ENCODE peak calls at places on chromosomes 16 and 17, in seven cellular contexts. E is hepatocyte, T is GM10248, F is IMR-90, A is cardiac fibroblast, K is WTC11, P is thoracic aorta. I is an unnamed sample.

GRCh38 chr16:76943936-76944335 is 247.1 kb upstream of the MON1B start:
- DNase-seq in E (no peak), T (no peak), F (no peak), A (peak; percentile 27), K (no peak), P (no peak), I (no peak)

GRCh38 chr16:31131841-31132271 is 3.7 kb downstream of the PRSS8 start:
- DNase-seq in E (peak; percentile 72), T (no peak), F (no peak), A (no peak), K (no peak), P (no peak), I (no peak)

GRCh38 chr17:802901-803881 is 21.0 kb downstream of the MRM3 start:
- DNase-seq in E (no peak), T (no peak), F (no peak), A (no peak), K (no peak), P (no peak), I (no peak)

GRCh38 chr16:1708768-1709180 is 2.8 kb downstream of the MAPK8IP3 start:
- DNase-seq in E (peak; percentile 25), T (no peak), F (peak; percentile 86), A (peak; percentile 70), K (no peak), P (no peak), I (no peak)

GRCh38 chr17:70855401-70856054 is 686.2 kb downstream of the KCNJ2 start:
- DNase-seq in E (no peak), T (no peak), F (peak; percentile 90), A (peak; percentile 39), K (no peak), P (no peak), I (peak; percentile 32)

GRCh38 chr16:83701494-83701893 is 106.3 kb upstream of the HSBP1 start:
- DNase-seq in E (peak; percentile 77), T (peak; percentile 18), F (peak; percentile 45), A (peak; percentile 49), K (peak; percentile 86), P (no peak), I (peak; percentile 94)

GRCh38 chr17:50205931-50206505 is 4.6 kb upstream of the COL1A1 start:
- DNase-seq in E (no peak), T (no peak), F (no peak), A (no peak), K (no peak), P (no peak), I (no peak)

GRCh38 chr16:67668495-67669157 is 2.0 kb downstream of the C16orf86 start:
- DNase-seq in E (no peak), T (no peak), F (no peak), A (no peak), K (no peak), P (no peak), I (no peak)

GRCh38 chr16:88062341-88062861 is 111.2 kb downstream of the BANP start:
- DNase-seq in E (peak; percentile 28), T (no peak), F (peak; percentile 78), A (peak; percentile 84), K (no peak), P (no peak), I (peak; percentile 37)

GRCh38 chr16:3957344-3957980 is 76.9 kb upstream of the CREBBP start:
- DNase-seq in E (no peak), T (no peak), F (no peak), A (no peak), K (no peak), P (no peak), I (no peak)

GRCh38 chr17:77736207-77736600 is 222.3 kb upstream of the TNRC6C start:
- DNase-seq in E (no peak), T (no peak), F (no peak), A (no peak), K (no peak), P (no peak), I (peak; percentile 22)

GRCh38 chr16:56247808-56248207 is 56.5 kb downstream of the GNAO1 start:
- DNase-seq in E (no peak), T (no peak), F (no peak), A (no peak), K (no peak), P (no peak), I (no peak)

GRCh38 chr16:56244612-56245011 is 53.3 kb downstream of the GNAO1 start:
- DNase-seq in E (no peak), T (no peak), F (no peak), A (no peak), K (no peak), P (no peak), I (no peak)

GRCh38 chr16:56247018-56247417 is 55.7 kb downstream of the GNAO1 start:
- DNase-seq in E (no peak), T (no peak), F (no peak), A (no peak), K (no peak), P (no peak), I (no peak)

GRCh38 chr16:56245197-56245596 is 53.9 kb downstream of the GNAO1 start:
- DNase-seq in E (no peak), T (no peak), F (peak; percentile 8), A (no peak), K (no peak), P (no peak), I (no peak)

DNA sequence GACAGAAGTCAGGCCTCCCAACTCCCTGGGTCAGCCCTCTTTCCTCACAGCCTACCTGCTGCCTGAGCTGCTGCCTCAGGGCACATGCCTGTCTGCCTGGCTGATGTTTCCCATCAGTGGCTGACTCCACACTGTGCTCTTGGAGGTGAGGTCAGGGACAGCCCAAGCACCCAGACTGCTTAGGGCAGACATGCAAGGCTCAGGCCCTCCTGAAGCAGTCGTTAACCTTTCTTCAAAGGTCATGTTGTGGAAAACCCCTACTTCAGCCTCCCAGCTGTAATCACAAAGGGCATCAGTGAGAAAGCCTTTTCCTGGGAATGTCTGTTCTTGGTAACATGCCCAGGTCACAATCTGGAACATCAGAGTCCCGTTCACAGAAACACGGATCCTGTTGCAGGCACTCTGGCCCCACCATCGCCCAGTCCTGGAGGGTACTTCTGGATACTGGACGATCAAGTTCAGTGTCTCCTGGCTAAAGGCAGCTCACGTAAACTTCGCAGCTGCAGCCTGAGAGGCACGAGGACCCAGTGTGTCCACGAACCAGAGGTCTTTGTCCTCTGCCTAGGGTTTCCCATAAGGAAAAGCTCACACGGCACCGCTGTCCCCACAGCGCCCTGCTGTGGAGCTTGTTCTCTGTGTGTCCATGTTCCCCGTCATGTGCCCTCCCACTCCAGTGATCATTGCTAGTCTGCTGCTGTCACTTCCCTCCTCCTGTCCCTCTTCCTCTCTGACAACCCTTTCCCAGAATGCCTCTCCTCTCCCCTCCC is 54.9 kb downstream of the GNAO1 start:
- DNase-seq in E (peak; percentile 31), T (no peak), F (peak; percentile 5), A (no peak), K (no peak), P (no peak), I (peak; percentile 38)
- TF ChIP-seq CTCF in E (no peak), T (no peak), F (no peak), A (no peak), K (no peak), P (no peak), I (no peak)

GRCh38 chr16:85544668-85545067 is 68.5 kb upstream of the GSE1 start:
- DNase-seq in E (no peak), T (no peak), F (no peak), A (no peak), K (no peak), P (no peak), I (no peak)

GRCh38 chr16:85545227-85545818 is 67.8 kb upstream of the GSE1 start:
- DNase-seq in E (no peak), T (no peak), F (no peak), A (no peak), K (no peak), P (no peak), I (no peak)

GRCh38 chr16:85548375-85548774 is 64.7 kb upstream of the GSE1 start:
- DNase-seq in E (no peak), T (no peak), F (no peak), A (no peak), K (no peak), P (no peak), I (no peak)

GRCh38 chr16:85543998-85544397 is 69.1 kb upstream of the GSE1 start:
- DNase-seq in E (no peak), T (no peak), F (no peak), A (no peak), K (no peak), P (no peak), I (no peak)

DNA sequence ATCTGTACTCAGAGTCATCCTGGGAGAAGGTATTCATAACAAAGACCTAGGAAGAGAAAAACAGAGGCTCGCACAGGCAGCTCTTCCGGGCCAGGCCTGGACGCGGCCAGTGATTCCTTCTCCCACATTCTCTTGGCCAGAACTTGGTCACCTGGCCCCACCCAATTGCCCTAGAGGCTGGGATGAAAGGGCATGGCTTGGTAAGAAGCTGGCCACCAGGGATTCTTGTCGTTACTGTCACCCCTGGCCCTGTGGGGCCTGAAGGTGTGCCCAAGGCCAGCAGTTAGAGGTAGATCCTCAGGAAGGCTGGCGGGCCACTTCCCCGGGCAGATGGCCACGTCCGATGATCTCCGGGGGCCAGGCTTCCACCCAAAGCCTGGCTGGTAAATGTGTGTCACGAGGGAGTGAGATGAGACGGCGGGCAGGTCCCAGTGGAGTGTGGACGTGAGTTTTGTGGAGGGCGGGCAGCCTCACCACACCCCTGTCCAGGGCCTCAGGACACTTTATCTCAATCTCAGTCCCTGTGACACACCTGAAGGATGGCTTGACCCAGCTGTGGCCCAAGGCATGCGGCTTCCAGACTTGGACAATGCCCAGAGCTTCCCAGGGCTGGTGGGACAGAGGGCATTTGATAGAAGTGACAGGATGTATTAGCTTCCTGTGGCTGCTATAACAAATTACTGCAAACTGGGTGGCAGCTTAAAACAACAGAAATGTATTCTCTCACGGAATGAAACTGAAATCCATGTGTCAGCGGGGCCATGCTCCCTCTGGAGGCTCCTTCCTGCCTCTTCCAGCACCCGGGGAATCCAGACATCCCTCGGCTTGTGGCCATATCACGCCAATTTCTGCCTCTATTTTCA is 66.3 kb upstream of the GSE1 start:
- DNase-seq in E (no peak), T (no peak), F (no peak), A (no peak), K (no peak), P (no peak), I (no peak)
- TF ChIP-seq CTCF in E (peak; percentile 22), T (no peak), F (no peak), A (no peak), K (no peak), P (no peak), I (no peak)

GRCh38 chr17:72592967-72593325 is 472.1 kb downstream of the SOX9 start:
- DNase-seq in E (no peak), T (no peak), F (no peak), A (no peak), K (no peak), P (no peak), I (no peak)

GRCh38 chr17:72591500-72592241 is 470.9 kb downstream of the SOX9 start:
- DNase-seq in E (peak; percentile 52), T (no peak), F (no peak), A (no peak), K (peak; percentile 31), P (no peak), I (peak; percentile 67)

GRCh38 chr17:72590882-72591499 is 470.2 kb downstream of the SOX9 start:
- DNase-seq in E (no peak), T (no peak), F (no peak), A (no peak), K (no peak), P (no peak), I (no peak)

GRCh38 chr17:72594248-72594647 is 473.4 kb downstream of the SOX9 start:
- DNase-seq in E (no peak), T (no peak), F (no peak), A (no peak), K (no peak), P (no peak), I (no peak)

GRCh38 chr17:72592242-72592966 is 471.6 kb downstream of the SOX9 start:
- DNase-seq in E (peak; percentile 93), T (peak; percentile 77), F (peak; percentile 84), A (peak; percentile 91), K (peak; percentile 81), P (no peak), I (peak; percentile 84)
- TF ChIP-seq CTCF in E (no peak), T (no peak), F (no peak), A (peak; percentile 2), K (no peak), P (no peak), I (no peak)

GRCh38 chr17:42548070-42548837 is 4.5 kb upstream of the HSD17B1 start:
- DNase-seq in E (peak; percentile 92), T (peak; percentile 93), F (no peak), A (peak; percentile 51), K (peak; percentile 97), P (no peak), I (peak; percentile 87)
- TF ChIP-seq CTCF in E (peak; percentile 59), T (peak; percentile 77), F (no peak), A (peak; percentile 14), K (no peak), P (no peak), I (peak; percentile 28)